ENCODE peak calls at places on chromosomes 4 and X, in nine cellular contexts. T is foreskin fibroblast; G is choroid plexus epithelial cell; N is neural crest cell; Q is astrocyte of the spinal cord; Y is endodermal cell; W is osteocyte; D is cardiac muscle cell; S is CD8-positive, alpha-beta T cell. P is an unnamed sample.

GRCh38 chr4:26384380-26385057 is 63.7 kb downstream of the RBPJ start:
- DNase-seq in T (no peak), G (no peak), N (no peak), Q (no peak), Y (no peak), W (no peak), D (no peak), S (no peak), P (no peak)

GRCh38 chr4:147674073-147674472 is 9.9 kb downstream of the PRMT9 start:
- DNase-seq in T (no peak), G (no peak), N (no peak), Q (no peak), Y (no peak), W (no peak), D (no peak), S (no peak), P (no peak)

GRCh38 chrX:81957318-81957717 is 755.4 kb downstream of the SH3BGRL start:
- DNase-seq in T (peak; percentile 1), G (peak; percentile 0), N (no peak), Q (no peak), Y (no peak), W (no peak), D (peak; percentile 2), S (no peak), P (no peak)

GRCh38 chr4:185479507-185479971 is 8.0 kb upstream of the CCDC110 start:
- DNase-seq in T (no peak), G (no peak), N (no peak), Q (no peak), Y (no peak), W (no peak), D (no peak), S (no peak), P (no peak)

GRCh38 chr4:156558365-156559025 is 413.1 kb downstream of the PDGFC start:
- DNase-seq in T (peak; percentile 24), G (peak; percentile 87), N (no peak), Q (peak; percentile 81), Y (peak; percentile 39), W (no peak), D (no peak), S (no peak), P (no peak)

GRCh38 chr4:183443609-183444148 is 757 bp upstream of the CDKN2AIP start:
- DNase-seq in T (no peak), G (peak; percentile 64), N (no peak), Q (no peak), Y (no peak), W (no peak), D (no peak), S (peak; percentile 29), P (no peak)

GRCh38 chr4:77714514-77714913 is 104.7 kb downstream of the CNOT6L start:
- DNase-seq in T (no peak), G (no peak), N (no peak), Q (no peak), Y (no peak), W (no peak), D (no peak), S (no peak), P (no peak)

GRCh38 chr4:12123709-12124108 is 695.0 kb upstream of the HS3ST1 start:
- DNase-seq in T (no peak), G (no peak), N (no peak), Q (no peak), Y (no peak), W (no peak), D (peak; percentile 31), S (no peak), P (no peak)

GRCh38 chr4:109816082-109816442 is 500 bp downstream of the GAR1 start:
- DNase-seq in T (peak; percentile 36), G (no peak), N (no peak), Q (no peak), Y (no peak), W (no peak), D (no peak), S (peak; percentile 15), P (peak; percentile 35)

GRCh38 chrX:147191361-147191760 is 376.8 kb upstream of the CXorf51A start:
- DNase-seq in T (no peak), G (no peak), N (no peak), Q (no peak), Y (no peak), W (no peak), D (no peak), S (no peak), P (no peak)

GRCh38 chr4:89298160-89298559 is 9.4 kb downstream of the GPRIN3 start:
- DNase-seq in T (no peak), G (no peak), N (no peak), Q (no peak), Y (no peak), W (no peak), D (no peak), S (no peak), P (no peak)

GRCh38 chrX:63525491-63525890 is 174.4 kb upstream of the SPIN4 start:
- DNase-seq in T (no peak), G (no peak), N (no peak), Q (no peak), Y (no peak), W (no peak), D (no peak), S (no peak), P (no peak)

GRCh38 chr4:176575141-176575731 is 217.5 kb downstream of the VEGFC start:
- DNase-seq in T (peak; percentile 43), G (peak; percentile 45), N (no peak), Q (no peak), Y (no peak), W (no peak), D (no peak), S (no peak), P (no peak)

GRCh38 chr4:130563185-130563890 is 1467.4 kb downstream of the C4orf33 start:
- DNase-seq in T (peak; percentile 72), G (peak; percentile 73), N (peak; percentile 30), Q (peak; percentile 78), Y (peak; percentile 88), W (no peak), D (peak; percentile 88), S (no peak), P (peak; percentile 71)

GRCh38 chrX:41406211-41406610 is 40.9 kb upstream of the NYX start:
- DNase-seq in T (peak; percentile 47), G (no peak), N (no peak), Q (no peak), Y (no peak), W (no peak), D (no peak), S (no peak), P (no peak)

GRCh38 chr4:67465032-67465762 is 80.1 kb downstream of the CENPC start:
- DNase-seq in T (peak; percentile 3), G (peak; percentile 15), N (no peak), Q (no peak), Y (no peak), W (no peak), D (no peak), S (no peak), P (no peak)

GRCh38 chrX:129772796-129773431 is 6.8 kb upstream of the SASH3 start:
- DNase-seq in T (no peak), G (no peak), N (no peak), Q (no peak), Y (no peak), W (no peak), D (no peak), S (no peak), P (no peak)

GRCh38 chr4:113878718-113879117 is 100.7 kb downstream of the ARSJ start:
- DNase-seq in T (peak; percentile 56), G (peak; percentile 62), N (peak; percentile 19), Q (peak; percentile 57), Y (peak; percentile 89), W (no peak), D (peak; percentile 24), S (no peak), P (peak; percentile 58)

GRCh38 chr4:19047481-19047880 is 1025.9 kb upstream of the LCORL start:
- DNase-seq in T (peak; percentile 12), G (no peak), N (no peak), Q (no peak), Y (no peak), W (no peak), D (no peak), S (no peak), P (no peak)

GRCh38 chr4:107666134-107666533 is 53.9 kb downstream of the PAPSS1 start:
- DNase-seq in T (peak; percentile 61), G (peak; percentile 70), N (no peak), Q (peak; percentile 61), Y (no peak), W (no peak), D (peak; percentile 68), S (no peak), P (no peak)

GRCh38 chr4:186485621-186486062 is 69.7 kb downstream of the MTNR1A start:
- DNase-seq in T (peak; percentile 9), G (no peak), N (peak; percentile 36), Q (peak; percentile 14), Y (no peak), W (no peak), D (peak; percentile 35), S (no peak), P (peak; percentile 27)

GRCh38 chrX:21905209-21905735 is 35.2 kb upstream of the SMS start:
- DNase-seq in T (no peak), G (no peak), N (no peak), Q (no peak), Y (no peak), W (no peak), D (no peak), S (no peak), P (no peak)

GRCh38 chrX:53950130-53950733 is 94.0 kb downstream of the PHF8 start:
- DNase-seq in T (no peak), G (no peak), N (no peak), Q (no peak), Y (no peak), W (no peak), D (no peak), S (no peak), P (no peak)
- TF ChIP-seq CTCF in T (no peak), G (no peak), N (no peak), Q (no peak), Y (no peak), W (no peak), D (no peak), S (no peak), P (no peak)

GRCh38 chrX:30196322-30196721 is 19.0 kb upstream of the MAGEB2 start:
- DNase-seq in T (no peak), G (peak; percentile 33), N (no peak), Q (peak; percentile 8), Y (peak; percentile 54), W (no peak), D (peak; percentile 6), S (no peak), P (no peak)
- TF ChIP-seq CTCF in T (no peak), G (peak; percentile 36), N (peak; percentile 58), Q (peak; percentile 7), Y (peak; percentile 75), W (peak; percentile 42), D (no peak), S (no peak), P (no peak)

DNA sequence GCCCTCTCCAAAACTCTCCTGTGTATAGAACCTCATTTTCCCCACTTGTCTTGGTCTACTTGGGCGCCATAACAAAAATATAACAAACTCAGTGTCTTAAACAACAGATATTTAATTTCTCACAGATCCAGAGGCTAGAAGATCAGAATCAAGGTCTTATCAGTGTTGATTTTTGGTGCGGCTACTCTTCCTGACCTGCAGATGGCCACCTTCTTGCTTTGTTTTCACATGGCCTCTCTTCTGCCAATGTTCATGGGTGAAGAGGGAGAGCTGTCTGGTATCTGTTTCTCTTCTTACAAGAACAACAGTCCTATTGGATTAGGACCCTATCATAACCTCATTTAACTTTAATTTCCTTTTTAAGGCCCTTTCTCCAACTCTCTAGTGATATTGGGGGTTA is 177.3 kb downstream of the PABPC4L start:
- DNase-seq in T (no peak), G (peak; percentile 50), N (no peak), Q (no peak), Y (no peak), W (no peak), D (peak; percentile 12), S (no peak), P (no peak)
- TF ChIP-seq CTCF in T (peak; percentile 25), G (peak; percentile 49), N (peak; percentile 52), Q (peak; percentile 29), Y (peak; percentile 79), W (peak; percentile 45), D (peak; percentile 28), S (no peak), P (peak; percentile 28)

GRCh38 chr4:6910960-6911874 is 1.6 kb downstream of the TBC1D14 start:
- DNase-seq in T (no peak), G (no peak), N (no peak), Q (no peak), Y (no peak), W (no peak), D (no peak), S (no peak), P (no peak)
- TF ChIP-seq CTCF in T (no peak), G (no peak), N (no peak), Q (no peak), Y (no peak), W (no peak), D (no peak), S (no peak), P (no peak)

P was measured in glutamatergic neuron.